ENCODE peak calls at places on chromosome 7, in four cellular contexts. K, U, P and S are unnamed samples.

GRCh38 chr7:82501256-82501815 is 57.8 kb upstream of the CACNA2D1 start:
- DNase-seq in K (no peak), U (no peak), P (no peak), S (no peak)

GRCh38 chr7:139339025-139339424 is 2.1 kb upstream of the FMC1 start:
- DNase-seq in K (no peak), U (no peak), P (no peak), S (no peak)

GRCh38 chr7:47284691-47285246 is 297.1 kb downstream of the TNS3 start:
- DNase-seq in K (no peak), U (no peak), P (no peak), S (no peak)

GRCh38 chr7:18200855-18201254 is 173.2 kb upstream of the PRPS1L1 start:
- DNase-seq in K (no peak), U (no peak), P (no peak), S (no peak)

GRCh38 chr7:150428671-150429451 is 21.6 kb upstream of the GIMAP8 start:
- DNase-seq in K (no peak), U (no peak), P (no peak), S (no peak)

GRCh38 chr7:43669286-43670081 is 59.8 kb downstream of the COA1 start:
- DNase-seq in K (peak; percentile 85), U (no peak), P (no peak), S (no peak)

GRCh38 chr7:148727501-148728278 is 29.0 kb downstream of the CUL1 start:
- DNase-seq in K (no peak), U (no peak), P (no peak), S (no peak)

GRCh38 chr7:94698275-94698674 is 42.3 kb upstream of the SGCE start:
- DNase-seq in K (no peak), U (peak; percentile 81), P (no peak), S (no peak)

GRCh38 chr7:151146761-151147160 is 20.7 kb downstream of the GBX1 start:
- DNase-seq in K (no peak), U (no peak), P (no peak), S (no peak)

GRCh38 chr7:150406565-150407421 is 27.7 kb downstream of the ZNF775 start:
- DNase-seq in K (no peak), U (peak; percentile 80), P (no peak), S (no peak)

GRCh38 chr7:4875391-4875790 is 8.1 kb downstream of the RADIL start:
- DNase-seq in K (no peak), U (no peak), P (no peak), S (no peak)

GRCh38 chr7:3537210-3537875 is 236.3 kb downstream of the SDK1 start:
- DNase-seq in K (no peak), U (no peak), P (no peak), S (no peak)

GRCh38 chr7:114922652-114923402 is 933 bp downstream of the MDFIC start:
- DNase-seq in K (peak; percentile 23), U (no peak), P (no peak), S (peak; percentile 46)

DNA sequence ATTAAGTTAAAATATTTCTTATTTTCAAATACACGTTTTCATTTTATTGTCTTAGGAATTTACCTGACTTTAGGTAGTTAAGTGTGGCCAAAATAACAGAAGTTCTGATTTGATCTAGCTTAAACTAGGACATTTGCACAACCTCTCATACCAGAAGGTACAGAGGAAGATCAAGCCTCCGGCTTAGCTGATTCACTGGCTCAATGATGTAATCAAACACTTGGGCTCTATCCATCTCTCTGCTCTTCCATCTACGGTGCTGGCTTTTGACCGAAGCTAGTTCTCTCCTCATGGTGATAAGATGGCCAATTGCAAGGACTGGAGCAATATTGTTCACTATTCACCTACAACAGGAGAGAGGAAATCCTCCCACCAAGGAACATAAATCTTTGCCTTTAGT is 12.2 kb upstream of the HYCC1 start:
- DNase-seq in K (no peak), U (no peak), P (no peak), S (no peak)
- TF ChIP-seq ELF4 in K (no peak), U (no peak), P (no peak), S (no peak)

GRCh38 chr7:129149546-129149945 is 5.0 kb downstream of the TSPAN33 start:
- DNase-seq in K (no peak), U (no peak), P (no peak), S (no peak)
- TF ChIP-seq ELF4 in K (no peak), U (no peak), P (no peak), S (no peak)

GRCh38 chr7:141550694-141551079 is 523 bp upstream of the AGK start:
- DNase-seq in K (peak; percentile 13), U (no peak), P (peak; percentile 32), S (peak; percentile 39)

GRCh38 chr7:141551773-141552162 is 558 bp downstream of the AGK start:
- DNase-seq in K (no peak), U (no peak), P (no peak), S (no peak)

GRCh38 chr7:141549582-141549981 is 1.6 kb upstream of the AGK start:
- DNase-seq in K (no peak), U (no peak), P (no peak), S (no peak)

GRCh38 chr7:141551080-141551772 is at the start of gene AGK:
- DNase-seq in K (peak; percentile 82), U (peak; percentile 53), P (peak; percentile 92), S (peak; percentile 93)
- TF ChIP-seq ELF4 in K (no peak), U (no peak), P (no peak), S (peak; percentile 24)

GRCh38 chr7:50953820-50954219 is 171.1 kb upstream of the GRB10 start:
- DNase-seq in K (no peak), U (peak; percentile 14), P (no peak), S (no peak)
- TF ChIP-seq ELF4 in K (no peak), U (no peak), P (no peak), S (no peak)

GRCh38 chr7:22723171-22723601 is 3.8 kb upstream of the IL6 start:
- DNase-seq in K (no peak), U (no peak), P (no peak), S (no peak)
- TF ChIP-seq ELF4 in K (no peak), U (no peak), P (no peak), S (no peak)

GRCh38 chr7:158512869-158513268 is 74.8 kb downstream of the PTPRN2 start:
- DNase-seq in K (no peak), U (no peak), P (no peak), S (no peak)

GRCh38 chr7:158517072-158517471 is 70.6 kb downstream of the PTPRN2 start:
- DNase-seq in K (no peak), U (no peak), P (no peak), S (no peak)

GRCh38 chr7:158518915-158519640 is 68.5 kb downstream of the PTPRN2 start:
- DNase-seq in K (no peak), U (no peak), P (no peak), S (no peak)

GRCh38 chr7:158517571-158517970 is 70.1 kb downstream of the PTPRN2 start:
- DNase-seq in K (no peak), U (no peak), P (no peak), S (no peak)

GRCh38 chr7:158516524-158516923 is 71.1 kb downstream of the PTPRN2 start:
- DNase-seq in K (no peak), U (no peak), P (no peak), S (no peak)
- TF ChIP-seq ELF4 in K (no peak), U (no peak), P (no peak), S (no peak)

DNA sequence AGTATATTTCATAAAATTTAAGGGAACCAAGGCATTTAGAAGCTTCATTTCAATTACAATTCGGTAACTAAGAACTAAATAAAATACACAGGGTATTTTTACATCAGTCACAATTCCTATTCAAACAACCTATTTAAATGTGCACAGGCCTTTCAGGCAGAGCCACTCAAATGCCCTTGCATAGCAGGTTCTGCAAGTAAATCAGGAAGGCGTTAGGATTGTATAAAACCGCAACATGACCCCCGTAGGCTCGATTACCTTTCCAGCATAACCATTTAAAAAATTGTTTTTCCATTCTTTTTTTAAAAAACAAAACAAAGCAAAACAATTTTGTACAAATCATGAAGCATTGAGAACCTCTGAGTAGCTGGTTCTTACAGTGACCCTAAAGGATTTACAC is 289.9 kb upstream of the SP8 start:
- DNase-seq in K (no peak), U (no peak), P (no peak), S (no peak)
- TF ChIP-seq ELF4 in K (no peak), U (no peak), P (no peak), S (no peak)

DNA sequence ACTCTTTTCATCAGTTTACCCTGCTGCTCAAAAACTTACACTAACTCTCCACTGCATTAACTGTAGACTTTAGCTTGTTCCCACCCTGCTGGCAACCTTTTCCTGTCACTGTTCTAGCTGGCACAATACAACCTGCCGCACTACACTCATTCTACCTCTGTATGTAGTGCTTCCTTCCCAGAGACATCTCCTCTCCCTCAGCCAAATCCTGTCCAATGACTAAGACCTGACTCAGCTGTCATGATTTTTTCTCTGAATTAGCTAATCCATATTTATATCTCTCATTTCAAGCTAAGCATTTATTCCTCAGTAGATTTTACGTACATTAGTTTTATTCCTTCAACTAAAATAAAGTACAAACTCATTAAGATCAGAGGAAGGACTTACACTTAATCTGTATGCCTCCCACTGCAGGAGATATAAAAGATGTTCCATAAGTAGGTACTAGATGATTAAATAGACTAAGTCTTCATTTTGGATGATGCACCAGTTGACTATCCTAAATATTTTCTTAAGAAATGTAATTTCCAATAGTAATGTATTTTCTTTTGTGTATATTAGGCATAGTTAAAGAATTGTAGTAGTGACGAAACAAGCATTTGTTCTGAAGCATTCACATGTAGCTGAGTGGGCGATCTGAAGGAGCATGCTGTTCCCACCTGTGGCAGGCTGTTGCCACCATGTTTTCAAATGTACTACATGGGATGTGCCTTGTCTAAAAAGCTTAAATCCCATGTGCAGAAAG is 189.1 kb downstream of the SKAP2 start:
- DNase-seq in K (no peak), U (no peak), P (no peak), S (no peak)
- TF ChIP-seq ELF4 in K (no peak), U (no peak), P (no peak), S (no peak)

DNA sequence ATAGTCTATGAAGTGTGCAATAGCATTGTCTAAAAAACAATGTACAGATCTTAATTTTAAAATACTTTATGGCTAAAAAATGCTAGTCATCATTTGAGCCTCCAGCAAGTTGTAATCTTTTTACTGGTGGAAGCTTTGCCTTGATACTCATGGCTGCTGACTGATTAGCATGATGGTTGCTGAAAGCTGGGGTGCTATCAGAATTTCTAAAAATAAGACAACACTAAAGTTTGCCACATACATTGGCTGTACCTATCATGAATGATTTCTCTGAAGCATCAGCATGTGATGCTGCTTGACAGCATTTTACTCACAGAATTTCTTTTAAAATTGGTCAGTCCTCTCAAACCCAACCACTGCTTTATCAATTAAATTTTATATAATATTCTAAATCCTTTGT is 101.5 kb upstream of the TMEM168 start:
- DNase-seq in K (no peak), U (no peak), P (no peak), S (no peak)
- TF ChIP-seq ELF4 in K (no peak), U (no peak), P (no peak), S (no peak)